ENCODE peak calls at places on chromosomes 6 and 20, in ten cellular contexts. R, Q, G, F, O, N, Y, A, C and J are unnamed samples. For H3K4me1, the result is how much of the 10 kb centered on the place peaks cover.

GRCh38 chr6:151443449-151443848 is 8.5 kb downstream of the RMND1 start:
- DNase-seq in R (no peak), Q (no peak), G (no peak), F (no peak), O (no peak), N (no peak), Y (no peak), A (no peak), C (no peak), J (no peak)

GRCh38 chr20:20603339-20603990 is 109.0 kb downstream of the RALGAPA2 start:
- DNase-seq in R (no peak), Q (no peak), G (no peak), F (no peak), O (no peak), N (no peak), Y (no peak), A (no peak), C (no peak), J (no peak)

GRCh38 chr6:165655191-165655590 is 7.8 kb downstream of the PDE10A start:
- DNase-seq in R (no peak), Q (no peak), G (no peak), F (no peak), O (no peak), N (no peak), Y (no peak), A (no peak), C (no peak), J (no peak)

GRCh38 chr6:113690255-113690956 is 166.7 kb upstream of the MARCKS start:
- DNase-seq in R (no peak), Q (no peak), G (no peak), F (no peak), O (peak), N (peak), Y (no peak), A (no peak), C (no peak), J (peak)

GRCh38 chr20:57450419-57450818 is 59.2 kb downstream of the RBM38 start:
- DNase-seq in R (no peak), Q (peak), G (peak), F (peak), O (no peak), N (no peak), Y (no peak), A (no peak), C (no peak), J (peak)

GRCh38 chr6:45783716-45784115 is 231.9 kb downstream of the CLIC5 start:
- DNase-seq in R (no peak), Q (peak), G (no peak), F (no peak), O (no peak), N (no peak), Y (no peak), A (no peak), C (no peak), J (no peak)

GRCh38 chr6:55445648-55446204 is 118.5 kb downstream of the GFRAL start:
- DNase-seq in R (peak), Q (no peak), G (no peak), F (no peak), O (no peak), N (peak), Y (no peak), A (no peak), C (no peak), J (peak)

GRCh38 chr6:11851405-11851804 is 72.8 kb upstream of the ADTRP start:
- DNase-seq in R (no peak), Q (no peak), G (no peak), F (no peak), O (no peak), N (peak), Y (no peak), A (no peak), C (no peak), J (peak)

GRCh38 chr6:47059216-47059885 is 17.2 kb upstream of the ADGRF1 start:
- DNase-seq in R (no peak), Q (no peak), G (no peak), F (no peak), O (no peak), N (no peak), Y (no peak), A (no peak), C (no peak), J (no peak)
- H3K4me1 ChIP-seq in R (under half), Q (under half), G (under half), F (under half), O (under half), N (under half), Y (under half), A (under half), C (under half), J (under half)

GRCh38 chr20:54004397-54004940 is 65.9 kb downstream of the BCAS1 start:
- DNase-seq in R (no peak), Q (no peak), G (no peak), F (no peak), O (no peak), N (no peak), Y (no peak), A (no peak), C (no peak), J (no peak)
- H3K27ac ChIP-seq in R (no peak), Q (no peak), G (no peak), F (no peak), O (no peak), N (no peak), Y (no peak), A (no peak), C (no peak), J (no peak)

GRCh38 chr20:58895796-58896180 is 43.3 kb downstream of the GNAS start:
- DNase-seq in R (no peak), Q (no peak), G (no peak), F (no peak), O (no peak), N (no peak), Y (no peak), A (no peak), C (no peak), J (peak)

GRCh38 chr20:58896820-58897219 is 44.3 kb downstream of the GNAS start:
- DNase-seq in R (no peak), Q (no peak), G (no peak), F (no peak), O (no peak), N (no peak), Y (no peak), A (no peak), C (no peak), J (peak)

GRCh38 chr20:58898629-58899028 is 46.1 kb downstream of the GNAS start:
- DNase-seq in R (no peak), Q (no peak), G (no peak), F (no peak), O (no peak), N (no peak), Y (no peak), A (no peak), C (no peak), J (no peak)

GRCh38 chr20:58899518-58899917 is 47.0 kb downstream of the GNAS start:
- DNase-seq in R (no peak), Q (no peak), G (no peak), F (no peak), O (no peak), N (no peak), Y (no peak), A (no peak), C (no peak), J (no peak)

GRCh38 chr20:58897493-58897892 is 45.0 kb downstream of the GNAS start:
- DNase-seq in R (no peak), Q (no peak), G (no peak), F (no peak), O (no peak), N (no peak), Y (no peak), A (no peak), C (no peak), J (no peak)
- H3K4me1 ChIP-seq in R (half or more), Q (under half), G (under half), F (half or more), O (under half), N (under half), Y (under half), A (under half), C (under half), J (half or more)

GRCh38 chr6:163182696-163183095 is 231.8 kb upstream of the QKI start:
- DNase-seq in R (no peak), Q (no peak), G (no peak), F (no peak), O (no peak), N (no peak), Y (no peak), A (no peak), C (no peak), J (no peak)
- H3K27ac ChIP-seq in R (no peak), Q (no peak), G (no peak), F (no peak), O (no peak), N (no peak), Y (no peak), A (no peak), C (no peak), J (no peak)

GRCh38 chr6:111862314-111862713 is 10.9 kb downstream of the FYN start:
- DNase-seq in R (no peak), Q (no peak), G (no peak), F (no peak), O (no peak), N (no peak), Y (no peak), A (no peak), C (no peak), J (no peak)
- H3K4me1 ChIP-seq in R (under half), Q (under half), G (under half), F (under half), O (under half), N (under half), Y (half or more), A (under half), C (under half), J (under half)

GRCh38 chr6:111844921-111845320 is 28.3 kb downstream of the FYN start:
- DNase-seq in R (no peak), Q (no peak), G (no peak), F (no peak), O (no peak), N (no peak), Y (no peak), A (no peak), C (no peak), J (no peak)

GRCh38 chr6:111846511-111847409 is 26.5 kb downstream of the FYN start:
- DNase-seq in R (no peak), Q (no peak), G (no peak), F (no peak), O (no peak), N (no peak), Y (peak), A (no peak), C (no peak), J (peak)

GRCh38 chr6:111844376-111844775 is 28.9 kb downstream of the FYN start:
- DNase-seq in R (no peak), Q (no peak), G (no peak), F (no peak), O (no peak), N (no peak), Y (no peak), A (no peak), C (no peak), J (no peak)

GRCh38 chr6:111846061-111846460 is 27.2 kb downstream of the FYN start:
- DNase-seq in R (no peak), Q (no peak), G (no peak), F (no peak), O (no peak), N (no peak), Y (no peak), A (no peak), C (no peak), J (no peak)

DNA sequence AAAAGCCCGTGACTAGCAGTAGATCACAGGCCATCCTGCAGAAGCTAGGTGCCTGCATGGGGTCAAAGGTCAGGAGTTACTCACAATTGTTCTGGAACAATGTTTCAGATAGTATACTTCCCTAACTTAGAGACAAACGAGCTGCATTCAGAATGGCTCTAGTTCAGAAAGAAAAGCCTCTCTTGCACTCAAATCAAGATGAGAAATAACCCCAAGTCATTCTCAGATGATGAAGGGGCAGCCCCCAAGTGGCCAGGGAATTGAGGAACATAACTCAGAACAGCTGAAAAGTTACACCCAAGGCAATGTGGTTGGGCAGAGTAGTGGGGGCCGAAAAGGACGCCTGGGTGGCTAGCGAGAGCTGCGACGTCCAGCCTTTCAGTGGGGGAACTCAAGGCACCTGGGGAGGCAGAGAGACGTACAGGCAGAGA is 27.8 kb downstream of the FYN start:
- DNase-seq in R (peak), Q (peak), G (no peak), F (no peak), O (no peak), N (no peak), Y (no peak), A (no peak), C (no peak), J (no peak)
- H3K27ac ChIP-seq in R (no peak), Q (no peak), G (no peak), F (no peak), O (no peak), N (no peak), Y (no peak), A (no peak), C (no peak), J (no peak)

DNA sequence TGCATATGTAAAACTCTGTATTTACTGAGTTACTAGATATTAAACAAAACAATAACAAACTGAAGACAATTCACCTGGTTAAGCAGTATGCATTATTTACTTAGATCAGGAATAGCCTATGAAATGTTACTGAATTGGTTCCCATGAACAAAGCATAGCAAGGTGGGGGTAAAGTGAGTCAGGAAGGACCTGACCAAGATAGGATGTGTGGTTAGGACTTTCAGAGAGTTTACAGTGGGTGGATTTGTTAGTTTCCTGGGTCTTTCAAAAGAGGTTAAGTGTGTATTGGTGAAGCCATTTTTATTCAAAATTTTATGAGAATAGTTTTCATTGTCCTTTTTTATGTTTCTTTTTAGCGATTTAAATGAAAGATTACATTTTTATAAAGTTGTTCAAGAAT is 32.9 kb downstream of the TBPL1 start:
- DNase-seq in R (no peak), Q (no peak), G (no peak), F (no peak), O (no peak), N (no peak), Y (no peak), A (no peak), C (no peak), J (no peak)
- H3K4me1 ChIP-seq in R (under half), Q (under half), G (under half), F (under half), O (under half), N (under half), Y (under half), A (under half), C (under half), J (under half)

GRCh38 chr6:167912494-167912893 is 85.0 kb upstream of the KIF25 start:
- DNase-seq in R (no peak), Q (no peak), G (no peak), F (no peak), O (no peak), N (no peak), Y (no peak), A (no peak), C (no peak), J (no peak)

GRCh38 chr6:167906899-167907298 is 80.2 kb downstream of the AFDN start:
- DNase-seq in R (peak), Q (no peak), G (no peak), F (no peak), O (no peak), N (no peak), Y (no peak), A (no peak), C (no peak), J (no peak)

GRCh38 chr6:167910652-167911051 is 83.9 kb downstream of the AFDN start:
- DNase-seq in R (no peak), Q (no peak), G (no peak), F (no peak), O (no peak), N (no peak), Y (no peak), A (no peak), C (no peak), J (no peak)

GRCh38 chr6:167907837-167908681 is 81.3 kb downstream of the AFDN start:
- DNase-seq in R (peak), Q (peak), G (no peak), F (no peak), O (peak), N (peak), Y (no peak), A (no peak), C (no peak), J (peak)

GRCh38 chr6:167910007-167910406 is 83.3 kb downstream of the AFDN start:
- DNase-seq in R (no peak), Q (no peak), G (no peak), F (no peak), O (no peak), N (no peak), Y (no peak), A (no peak), C (no peak), J (no peak)
- H3K27ac ChIP-seq in R (no peak), Q (no peak), G (no peak), F (no peak), O (no peak), N (no peak), Y (no peak), A (no peak), C (no peak), J (no peak)

DNA sequence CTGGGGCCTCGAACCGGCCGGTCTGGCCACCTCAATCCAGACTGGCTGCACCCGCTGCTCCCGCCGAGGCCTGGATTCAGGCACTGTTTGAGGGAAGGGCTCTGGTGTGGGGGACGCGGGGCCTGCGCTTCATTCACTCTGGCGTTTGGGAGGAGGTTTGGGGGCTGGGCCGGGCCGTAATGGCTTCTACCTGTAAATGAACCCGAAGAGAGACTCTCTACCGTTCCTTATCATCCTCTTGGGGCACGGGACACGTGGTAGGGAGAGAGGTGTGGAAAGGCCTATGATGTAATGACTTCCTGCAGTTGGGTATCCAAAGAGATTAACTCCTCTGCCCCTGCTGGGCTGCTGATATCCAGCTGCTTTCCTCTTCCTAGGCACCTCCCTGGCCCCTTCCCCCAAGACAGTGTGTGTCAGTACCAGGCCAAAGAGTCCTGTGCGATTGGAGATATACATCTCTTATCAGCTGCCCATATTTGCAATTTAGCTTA is 1.8 kb downstream of the FOXO3 start:
- DNase-seq in R (peak), Q (peak), G (peak), F (peak), O (peak), N (peak), Y (no peak), A (peak), C (no peak), J (peak)
- H3K4me1 ChIP-seq in R (under half), Q (under half), G (under half), F (under half), O (under half), N (under half), Y (half or more), A (under half), C (under half), J (under half)